ENCODE peak calls at places on chromosomes 11 and 22, in ten cellular contexts. One of them, this sample, is unnamed.

GRCh38 chr11:18330921-18331320 is 8.6 kb downstream of the GTF2H1 start:
- DNase-seq in naive thymus-derived CD4-positive, alpha-beta T cell: no peak
- DNase-seq in SJSA1: no peak
- DNase-seq in endodermal cell: no peak
- DNase-seq in CD8-positive, alpha-beta T cell: no peak
- DNase-seq in right lobe of liver: no peak
- DNase-seq in CD4-positive, CD25-positive, alpha-beta regulatory T cell: no peak
- DNase-seq in neural progenitor cell: no peak
- DNase-seq in body of pancreas: no peak
- DNase-seq in A549: no peak
- DNase-seq in this sample: no peak

GRCh38 chr11:32317646-32318045 is 117.7 kb downstream of the WT1 start:
- DNase-seq in naive thymus-derived CD4-positive, alpha-beta T cell: no peak
- DNase-seq in SJSA1: no peak
- DNase-seq in endodermal cell: no peak
- DNase-seq in CD8-positive, alpha-beta T cell: no peak
- DNase-seq in right lobe of liver: no peak
- DNase-seq in CD4-positive, CD25-positive, alpha-beta regulatory T cell: no peak
- DNase-seq in neural progenitor cell: no peak
- DNase-seq in body of pancreas: no peak
- DNase-seq in A549: no peak
- DNase-seq in this sample: no peak

GRCh38 chr22:42856865-42857704 is at the start of gene ARFGAP3:
- DNase-seq in naive thymus-derived CD4-positive, alpha-beta T cell: peak; percentile 99
- DNase-seq in SJSA1: peak; percentile 98
- DNase-seq in endodermal cell: peak; percentile 97
- DNase-seq in CD8-positive, alpha-beta T cell: peak; percentile 98
- DNase-seq in right lobe of liver: peak; percentile 97
- DNase-seq in CD4-positive, CD25-positive, alpha-beta regulatory T cell: peak; percentile 88
- DNase-seq in neural progenitor cell: peak; percentile 98
- DNase-seq in body of pancreas: peak; percentile 93
- DNase-seq in A549: peak; percentile 72
- DNase-seq in this sample: peak; percentile 76

GRCh38 chr22:46931881-46932280 is 169.4 kb downstream of the TBC1D22A start:
- DNase-seq in naive thymus-derived CD4-positive, alpha-beta T cell: no peak
- DNase-seq in SJSA1: peak; percentile 56
- DNase-seq in endodermal cell: no peak
- DNase-seq in CD8-positive, alpha-beta T cell: no peak
- DNase-seq in right lobe of liver: no peak
- DNase-seq in CD4-positive, CD25-positive, alpha-beta regulatory T cell: no peak
- DNase-seq in neural progenitor cell: no peak
- DNase-seq in body of pancreas: no peak
- DNase-seq in A549: no peak
- DNase-seq in this sample: no peak

GRCh38 chr11:55942785-55943392 is 6.7 kb upstream of the OR5I1 start:
- DNase-seq in naive thymus-derived CD4-positive, alpha-beta T cell: no peak
- DNase-seq in SJSA1: peak; percentile 9
- DNase-seq in endodermal cell: no peak
- DNase-seq in CD8-positive, alpha-beta T cell: no peak
- DNase-seq in right lobe of liver: no peak
- DNase-seq in CD4-positive, CD25-positive, alpha-beta regulatory T cell: no peak
- DNase-seq in neural progenitor cell: peak; percentile 66
- DNase-seq in body of pancreas: peak; percentile 14
- DNase-seq in A549: peak; percentile 3
- DNase-seq in this sample: no peak

GRCh38 chr11:33387586-33387985 is 130.4 kb downstream of the HIPK3 start:
- DNase-seq in naive thymus-derived CD4-positive, alpha-beta T cell: no peak
- DNase-seq in SJSA1: no peak
- DNase-seq in endodermal cell: no peak
- DNase-seq in CD8-positive, alpha-beta T cell: no peak
- DNase-seq in right lobe of liver: no peak
- DNase-seq in CD4-positive, CD25-positive, alpha-beta regulatory T cell: no peak
- DNase-seq in neural progenitor cell: no peak
- DNase-seq in body of pancreas: no peak
- DNase-seq in A549: no peak
- DNase-seq in this sample: no peak

GRCh38 chr11:46635557-46636139 is 18.3 kb downstream of the ATG13 start:
- DNase-seq in naive thymus-derived CD4-positive, alpha-beta T cell: no peak
- DNase-seq in SJSA1: no peak
- DNase-seq in endodermal cell: no peak
- DNase-seq in CD8-positive, alpha-beta T cell: no peak
- DNase-seq in right lobe of liver: no peak
- DNase-seq in CD4-positive, CD25-positive, alpha-beta regulatory T cell: no peak
- DNase-seq in neural progenitor cell: no peak
- DNase-seq in body of pancreas: no peak
- DNase-seq in A549: no peak
- DNase-seq in this sample: no peak

GRCh38 chr11:11895672-11896071 is 53.9 kb downstream of the USP47 start:
- DNase-seq in naive thymus-derived CD4-positive, alpha-beta T cell: no peak
- DNase-seq in SJSA1: no peak
- DNase-seq in endodermal cell: no peak
- DNase-seq in CD8-positive, alpha-beta T cell: no peak
- DNase-seq in right lobe of liver: no peak
- DNase-seq in CD4-positive, CD25-positive, alpha-beta regulatory T cell: no peak
- DNase-seq in neural progenitor cell: no peak
- DNase-seq in body of pancreas: no peak
- DNase-seq in A549: no peak
- DNase-seq in this sample: no peak

GRCh38 chr22:27843441-27843840 is 41.9 kb upstream of the MN1 start:
- DNase-seq in naive thymus-derived CD4-positive, alpha-beta T cell: no peak
- DNase-seq in SJSA1: no peak
- DNase-seq in endodermal cell: peak; percentile 43
- DNase-seq in CD8-positive, alpha-beta T cell: peak; percentile 32
- DNase-seq in right lobe of liver: no peak
- DNase-seq in CD4-positive, CD25-positive, alpha-beta regulatory T cell: no peak
- DNase-seq in neural progenitor cell: no peak
- DNase-seq in body of pancreas: no peak
- DNase-seq in A549: no peak
- DNase-seq in this sample: no peak

GRCh38 chr11:1460396-1460795 is 26.2 kb downstream of the MOB2 start:
- DNase-seq in naive thymus-derived CD4-positive, alpha-beta T cell: no peak
- DNase-seq in SJSA1: no peak
- DNase-seq in endodermal cell: no peak
- DNase-seq in CD8-positive, alpha-beta T cell: no peak
- DNase-seq in right lobe of liver: no peak
- DNase-seq in CD4-positive, CD25-positive, alpha-beta regulatory T cell: no peak
- DNase-seq in neural progenitor cell: no peak
- DNase-seq in body of pancreas: no peak
- DNase-seq in A549: no peak
- DNase-seq in this sample: peak; percentile 13

DNA sequence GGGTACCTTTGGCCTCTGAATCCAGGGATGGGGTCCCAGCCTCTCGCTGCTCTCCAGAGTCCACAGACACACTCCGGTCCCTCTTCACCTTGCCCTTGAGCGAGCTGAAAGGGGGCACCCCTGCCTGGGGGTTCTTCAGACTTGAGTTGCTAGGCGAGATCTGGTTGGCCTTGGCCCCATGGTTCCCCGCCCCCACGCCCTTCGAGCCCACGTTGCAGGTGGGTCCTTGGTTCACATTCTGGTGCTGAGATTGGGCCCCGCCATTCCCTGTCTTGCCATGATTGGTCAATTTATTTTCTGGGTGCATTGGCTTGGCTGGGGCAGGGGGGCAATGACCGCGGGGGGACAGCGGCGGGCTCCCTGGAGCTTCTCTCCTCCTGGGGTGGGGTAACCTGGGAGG is 17.5 kb downstream of the BCL9L start:
- DNase-seq in naive thymus-derived CD4-positive, alpha-beta T cell: no peak
- DNase-seq in SJSA1: no peak
- DNase-seq in endodermal cell: no peak
- DNase-seq in CD8-positive, alpha-beta T cell: no peak
- DNase-seq in right lobe of liver: no peak
- DNase-seq in CD4-positive, CD25-positive, alpha-beta regulatory T cell: no peak
- DNase-seq in neural progenitor cell: no peak
- DNase-seq in body of pancreas: no peak
- DNase-seq in A549: no peak
- DNase-seq in this sample: no peak
- H3K4me3 ChIP-seq in naive thymus-derived CD4-positive, alpha-beta T cell: no peak overlapping the region
- H3K4me3 ChIP-seq in SJSA1: no peak overlapping the region
- H3K4me3 ChIP-seq in endodermal cell: no peak overlapping the region
- H3K4me3 ChIP-seq in CD8-positive, alpha-beta T cell: no peak overlapping the region
- H3K4me3 ChIP-seq in right lobe of liver: no peak overlapping the region
- H3K4me3 ChIP-seq in CD4-positive, CD25-positive, alpha-beta regulatory T cell: no peak overlapping the region
- H3K4me3 ChIP-seq in neural progenitor cell: no peak overlapping the region
- H3K4me3 ChIP-seq in body of pancreas: no peak overlapping the region
- H3K4me3 ChIP-seq in A549: peak overlapping the region; percentile 52
- H3K4me3 ChIP-seq in this sample: no peak overlapping the region

GRCh38 chr11:58730507-58731089 is 1.1 kb downstream of the GLYAT start:
- DNase-seq in naive thymus-derived CD4-positive, alpha-beta T cell: no peak
- DNase-seq in SJSA1: no peak
- DNase-seq in endodermal cell: no peak
- DNase-seq in CD8-positive, alpha-beta T cell: no peak
- DNase-seq in right lobe of liver: no peak
- DNase-seq in CD4-positive, CD25-positive, alpha-beta regulatory T cell: no peak
- DNase-seq in neural progenitor cell: no peak
- DNase-seq in body of pancreas: no peak
- DNase-seq in A549: no peak
- DNase-seq in this sample: no peak
- H3K9me3 ChIP-seq in naive thymus-derived CD4-positive, alpha-beta T cell: no peaks in the 10 kb centered on the region
- H3K9me3 ChIP-seq in SJSA1: no peaks in the 10 kb centered on the region
- H3K9me3 ChIP-seq in endodermal cell: peaks cover 52% of the 10 kb centered on the region
- H3K9me3 ChIP-seq in CD8-positive, alpha-beta T cell: no peaks in the 10 kb centered on the region
- H3K9me3 ChIP-seq in right lobe of liver: no peaks in the 10 kb centered on the region
- H3K9me3 ChIP-seq in CD4-positive, CD25-positive, alpha-beta regulatory T cell: no peaks in the 10 kb centered on the region
- H3K9me3 ChIP-seq in neural progenitor cell: peaks cover 13% of the 10 kb centered on the region
- H3K9me3 ChIP-seq in body of pancreas: no peaks in the 10 kb centered on the region
- H3K9me3 ChIP-seq in A549: no peaks in the 10 kb centered on the region
- H3K9me3 ChIP-seq in this sample: no peaks in the 10 kb centered on the region

DNA sequence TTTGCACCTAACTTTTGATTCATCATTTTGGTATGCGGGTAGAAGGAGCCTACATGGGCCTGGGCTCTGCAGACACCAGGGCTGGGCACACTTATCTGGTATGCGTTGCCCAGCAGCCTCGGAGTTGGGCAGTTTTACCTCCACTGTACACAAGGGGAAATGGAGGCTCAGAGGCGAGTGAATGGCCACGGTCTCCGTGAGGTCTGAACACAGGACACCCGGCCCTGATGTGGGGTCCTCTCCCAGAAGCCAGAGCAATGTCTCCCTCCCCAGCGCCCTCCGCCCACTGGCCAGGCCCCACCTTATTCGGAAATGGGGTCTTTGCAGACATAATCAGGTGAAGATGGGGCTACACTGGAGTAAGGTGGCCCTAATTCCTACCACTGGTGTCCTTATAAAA is 43.7 kb downstream of the OSBPL5 start:
- DNase-seq in naive thymus-derived CD4-positive, alpha-beta T cell: no peak
- DNase-seq in SJSA1: no peak
- DNase-seq in endodermal cell: peak; percentile 34
- DNase-seq in CD8-positive, alpha-beta T cell: no peak
- DNase-seq in right lobe of liver: peak; percentile 36
- DNase-seq in CD4-positive, CD25-positive, alpha-beta regulatory T cell: no peak
- DNase-seq in neural progenitor cell: no peak
- DNase-seq in body of pancreas: no peak
- DNase-seq in A549: no peak
- DNase-seq in this sample: no peak
- H3K4me3 ChIP-seq in naive thymus-derived CD4-positive, alpha-beta T cell: no peak overlapping the region
- H3K4me3 ChIP-seq in SJSA1: no peak overlapping the region
- H3K4me3 ChIP-seq in endodermal cell: no peak overlapping the region
- H3K4me3 ChIP-seq in CD8-positive, alpha-beta T cell: no peak overlapping the region
- H3K4me3 ChIP-seq in right lobe of liver: no peak overlapping the region
- H3K4me3 ChIP-seq in CD4-positive, CD25-positive, alpha-beta regulatory T cell: no peak overlapping the region
- H3K4me3 ChIP-seq in neural progenitor cell: no peak overlapping the region
- H3K4me3 ChIP-seq in body of pancreas: no peak overlapping the region
- H3K4me3 ChIP-seq in A549: no peak overlapping the region
- H3K4me3 ChIP-seq in this sample: no peak overlapping the region

DNA sequence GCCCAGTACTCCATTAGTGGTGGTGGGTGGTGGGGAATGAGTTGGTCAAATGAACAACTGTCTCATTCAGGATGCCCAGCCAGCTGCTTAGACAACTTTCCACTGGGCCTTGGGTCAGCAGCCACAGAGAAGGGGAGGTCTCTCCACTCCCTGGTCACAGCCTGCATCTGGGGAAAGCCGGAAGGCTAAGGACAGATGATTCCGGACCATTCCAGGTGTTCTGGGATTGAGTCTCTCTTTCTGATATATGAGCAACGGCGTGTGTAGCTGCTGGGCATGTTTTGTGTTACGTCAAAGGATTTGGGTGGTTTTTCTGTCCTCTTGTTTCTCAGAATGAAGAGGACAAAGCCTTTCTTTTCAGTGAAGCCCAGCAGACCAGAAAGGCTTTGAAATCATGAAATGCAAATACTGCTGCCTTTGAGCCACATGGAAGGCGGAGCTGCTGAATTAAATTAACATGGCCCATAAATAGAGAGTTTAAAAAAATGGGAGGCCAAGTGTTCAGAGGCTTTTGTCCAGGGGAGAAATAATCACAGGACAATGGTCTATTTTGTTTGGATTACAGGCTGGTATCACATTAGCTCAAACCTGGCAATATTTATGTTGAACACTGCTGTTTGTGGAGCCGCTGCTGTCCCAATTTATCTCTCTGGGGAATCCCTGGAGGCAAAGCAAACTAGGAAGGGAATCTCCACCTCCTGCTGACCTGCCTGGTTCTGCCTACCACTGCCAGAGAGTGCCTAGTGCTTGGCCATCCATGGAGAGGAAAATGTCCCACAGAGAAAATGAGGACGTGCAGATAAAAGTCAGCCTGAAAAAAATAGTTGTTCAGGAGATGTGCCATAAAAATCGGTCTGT is 234.4 kb upstream of the E2F8 start:
- DNase-seq in naive thymus-derived CD4-positive, alpha-beta T cell: no peak
- DNase-seq in SJSA1: no peak
- DNase-seq in endodermal cell: peak; percentile 69
- DNase-seq in CD8-positive, alpha-beta T cell: no peak
- DNase-seq in right lobe of liver: no peak
- DNase-seq in CD4-positive, CD25-positive, alpha-beta regulatory T cell: no peak
- DNase-seq in neural progenitor cell: peak; percentile 73
- DNase-seq in body of pancreas: no peak
- DNase-seq in A549: no peak
- DNase-seq in this sample: no peak
- H3K9me3 ChIP-seq in naive thymus-derived CD4-positive, alpha-beta T cell: no peaks in the 10 kb centered on the region
- H3K9me3 ChIP-seq in SJSA1: no peaks in the 10 kb centered on the region
- H3K9me3 ChIP-seq in endodermal cell: no peaks in the 10 kb centered on the region
- H3K9me3 ChIP-seq in CD8-positive, alpha-beta T cell: no peaks in the 10 kb centered on the region
- H3K9me3 ChIP-seq in right lobe of liver: no peaks in the 10 kb centered on the region
- H3K9me3 ChIP-seq in CD4-positive, CD25-positive, alpha-beta regulatory T cell: no peaks in the 10 kb centered on the region
- H3K9me3 ChIP-seq in neural progenitor cell: no peaks in the 10 kb centered on the region
- H3K9me3 ChIP-seq in body of pancreas: no peaks in the 10 kb centered on the region
- H3K9me3 ChIP-seq in A549: no peaks in the 10 kb centered on the region
- H3K9me3 ChIP-seq in this sample: no peaks in the 10 kb centered on the region

GRCh38 chr11:61870429-61871039 is 20.8 kb downstream of the FADS3 start:
- DNase-seq in naive thymus-derived CD4-positive, alpha-beta T cell: no peak
- DNase-seq in SJSA1: no peak
- DNase-seq in endodermal cell: no peak
- DNase-seq in CD8-positive, alpha-beta T cell: no peak
- DNase-seq in right lobe of liver: no peak
- DNase-seq in CD4-positive, CD25-positive, alpha-beta regulatory T cell: no peak
- DNase-seq in neural progenitor cell: no peak
- DNase-seq in body of pancreas: no peak
- DNase-seq in A549: no peak
- DNase-seq in this sample: no peak
- H3K4me3 ChIP-seq in naive thymus-derived CD4-positive, alpha-beta T cell: no peak overlapping the region
- H3K4me3 ChIP-seq in SJSA1: no peak overlapping the region
- H3K4me3 ChIP-seq in endodermal cell: no peak overlapping the region
- H3K4me3 ChIP-seq in CD8-positive, alpha-beta T cell: no peak overlapping the region
- H3K4me3 ChIP-seq in right lobe of liver: no peak overlapping the region
- H3K4me3 ChIP-seq in CD4-positive, CD25-positive, alpha-beta regulatory T cell: no peak overlapping the region
- H3K4me3 ChIP-seq in neural progenitor cell: no peak overlapping the region
- H3K4me3 ChIP-seq in body of pancreas: no peak overlapping the region
- H3K4me3 ChIP-seq in A549: no peak overlapping the region
- H3K4me3 ChIP-seq in this sample: no peak overlapping the region

GRCh38 chr22:48021946-48022345 is 1259.5 kb downstream of the TBC1D22A start:
- DNase-seq in naive thymus-derived CD4-positive, alpha-beta T cell: no peak
- DNase-seq in SJSA1: no peak
- DNase-seq in endodermal cell: no peak
- DNase-seq in CD8-positive, alpha-beta T cell: no peak
- DNase-seq in right lobe of liver: no peak
- DNase-seq in CD4-positive, CD25-positive, alpha-beta regulatory T cell: no peak
- DNase-seq in neural progenitor cell: peak; percentile 16
- DNase-seq in body of pancreas: no peak
- DNase-seq in A549: no peak
- DNase-seq in this sample: no peak
- H3K9me3 ChIP-seq in naive thymus-derived CD4-positive, alpha-beta T cell: no peaks in the 10 kb centered on the region
- H3K9me3 ChIP-seq in SJSA1: no peaks in the 10 kb centered on the region
- H3K9me3 ChIP-seq in endodermal cell: peaks cover 31% of the 10 kb centered on the region
- H3K9me3 ChIP-seq in CD8-positive, alpha-beta T cell: no peaks in the 10 kb centered on the region
- H3K9me3 ChIP-seq in right lobe of liver: no peaks in the 10 kb centered on the region
- H3K9me3 ChIP-seq in CD4-positive, CD25-positive, alpha-beta regulatory T cell: peaks cover 20% of the 10 kb centered on the region
- H3K9me3 ChIP-seq in neural progenitor cell: peaks cover 11% of the 10 kb centered on the region
- H3K9me3 ChIP-seq in body of pancreas: peaks cover 11% of the 10 kb centered on the region
- H3K9me3 ChIP-seq in A549: peaks cover 19% of the 10 kb centered on the region
- H3K9me3 ChIP-seq in this sample: peaks cover 46% of the 10 kb centered on the region

This sample was measured in AG04450.